ENCODE peak calls at places on chromosomes 6 and 20, in four cellular contexts. G, S, T and C are unnamed samples.

GRCh38 chr20:46708172-46708860 is 1.1 kb upstream of the SLC2A10 start:
- DNase-seq in G (no peak), S (no peak), T (no peak), C (no peak)

GRCh38 chr6:28985396-28986164 is 19.5 kb downstream of the ZNF311 start:
- DNase-seq in G (peak; percentile 92), S (peak; percentile 97), T (peak; percentile 95), C (peak; percentile 97)

GRCh38 chr6:44446626-44447297 is 59.3 kb downstream of the CDC5L start:
- DNase-seq in G (no peak), S (peak; percentile 80), T (no peak), C (no peak)

GRCh38 chr6:145929037-145929633 is 35.0 kb downstream of the SHPRH start:
- DNase-seq in G (peak; percentile 7), S (peak; percentile 67), T (no peak), C (no peak)

GRCh38 chr6:146650799-146651481 is 52.2 kb downstream of the ADGB start:
- DNase-seq in G (no peak), S (no peak), T (no peak), C (peak; percentile 2)

GRCh38 chr6:73727114-73727513 is 31.1 kb downstream of the CD109 start:
- DNase-seq in G (no peak), S (no peak), T (no peak), C (no peak)

GRCh38 chr6:5513393-5513792 is 252.1 kb downstream of the FARS2 start:
- DNase-seq in G (no peak), S (no peak), T (no peak), C (no peak)

GRCh38 chr6:102387351-102388033 is 994.0 kb downstream of the GRIK2 start:
- DNase-seq in G (no peak), S (no peak), T (no peak), C (no peak)

GRCh38 chr20:6122873-6123649 is at the start of gene FERMT1:
- DNase-seq in G (peak; percentile 78), S (peak; percentile 66), T (peak; percentile 60), C (peak; percentile 45)

DNA sequence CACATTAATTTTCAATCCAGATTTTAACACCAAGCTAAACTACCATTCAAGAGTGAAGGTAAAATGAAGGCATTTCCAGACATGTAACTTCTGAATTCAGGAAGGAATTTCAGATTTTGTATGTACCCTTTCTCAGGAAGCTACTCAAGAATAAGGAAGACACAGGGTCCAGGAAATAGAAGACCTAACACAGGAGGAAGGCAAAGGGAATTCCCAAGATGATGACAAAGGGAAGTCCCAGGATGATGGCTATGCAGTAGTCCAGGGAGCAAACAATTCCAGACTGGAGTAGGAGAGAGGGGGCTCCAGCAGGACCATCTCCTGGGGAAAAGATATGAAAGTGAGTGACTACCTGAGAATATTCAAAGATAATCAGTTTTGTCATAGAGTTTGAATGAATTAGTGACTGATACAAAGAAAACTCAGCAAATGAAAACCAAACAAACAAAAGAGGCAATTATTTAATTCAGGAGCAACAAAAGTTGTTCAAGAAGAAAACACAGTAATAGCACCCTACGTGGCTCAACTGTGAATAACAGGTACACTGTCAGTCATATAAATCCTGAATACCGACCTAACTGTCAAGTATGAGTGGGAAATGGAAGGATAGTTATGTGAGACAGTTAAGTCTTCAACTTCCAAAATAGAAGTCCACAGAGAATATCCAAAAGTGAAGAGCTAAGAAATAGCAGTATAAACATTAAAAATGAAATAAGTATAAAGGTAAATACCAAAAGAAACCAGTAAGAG is 4.0 kb downstream of the RNF24 start:
- DNase-seq in G (no peak), S (no peak), T (no peak), C (no peak)
- TF ChIP-seq CTCF in G (peak; percentile 7), S (no peak), T (no peak), C (no peak)

GRCh38 chr6:90385914-90386313 is 89.3 kb upstream of the BACH2 start:
- DNase-seq in G (no peak), S (no peak), T (no peak), C (no peak)
- H3K4me3 ChIP-seq in G (no peak overlapping the region), S (no peak overlapping the region), T (no peak overlapping the region), C (no peak overlapping the region)

GRCh38 chr6:33162471-33162870 is 29.8 kb downstream of the COL11A2 start:
- DNase-seq in G (no peak), S (no peak), T (no peak), C (no peak)
- TF ChIP-seq CTCF in G (no peak), S (no peak), T (no peak), C (no peak)

DNA sequence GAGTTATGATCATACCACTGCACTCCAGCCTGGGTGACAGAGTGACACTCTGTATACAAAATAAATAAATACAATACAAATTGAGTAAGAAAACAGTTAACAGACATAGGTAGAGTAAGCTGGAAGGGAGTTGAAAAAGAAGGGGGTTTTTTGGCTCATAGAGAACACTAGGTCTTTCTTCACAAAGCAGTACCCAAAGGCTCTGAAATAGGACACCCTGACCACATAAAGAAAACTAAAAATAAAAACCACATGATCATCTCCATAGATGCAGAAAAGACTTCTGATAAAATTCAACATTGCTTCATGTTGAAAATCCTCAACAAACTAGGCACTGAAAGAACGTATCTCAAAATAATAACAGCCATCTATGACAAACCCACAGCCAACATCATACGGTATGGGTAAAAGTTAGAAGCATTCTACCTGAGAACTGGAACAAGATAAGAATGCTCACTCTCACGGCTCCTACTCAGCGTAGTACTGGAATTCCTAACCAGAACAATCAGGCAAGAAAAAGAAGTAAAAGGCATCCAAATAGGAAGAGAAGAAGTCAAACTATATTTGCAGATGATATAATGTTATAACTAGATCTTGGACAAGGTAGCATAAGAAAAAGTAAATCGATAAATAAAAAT is 48.6 kb downstream of the TOMM6 start:
- DNase-seq in G (no peak), S (peak; percentile 50), T (no peak), C (no peak)
- H3K4me3 ChIP-seq in G (no peak overlapping the region), S (no peak overlapping the region), T (no peak overlapping the region), C (no peak overlapping the region)

GRCh38 chr6:170314983-170315382 is 8.4 kb downstream of the FAM120B start:
- DNase-seq in G (no peak), S (no peak), T (no peak), C (no peak)
- TF ChIP-seq CTCF in G (no peak), S (no peak), T (no peak), C (no peak)

GRCh38 chr6:10383312-10384063 is 31.4 kb downstream of the TFAP2A start:
- DNase-seq in G (peak; percentile 13), S (no peak), T (no peak), C (no peak)

GRCh38 chr6:10384333-10384718 is 30.5 kb downstream of the TFAP2A start:
- DNase-seq in G (no peak), S (no peak), T (no peak), C (no peak)

GRCh38 chr6:10382728-10383127 is 32.1 kb downstream of the TFAP2A start:
- DNase-seq in G (no peak), S (no peak), T (no peak), C (no peak)

GRCh38 chr6:10384719-10385511 is 30.0 kb downstream of the TFAP2A start:
- DNase-seq in G (no peak), S (no peak), T (no peak), C (no peak)

DNA sequence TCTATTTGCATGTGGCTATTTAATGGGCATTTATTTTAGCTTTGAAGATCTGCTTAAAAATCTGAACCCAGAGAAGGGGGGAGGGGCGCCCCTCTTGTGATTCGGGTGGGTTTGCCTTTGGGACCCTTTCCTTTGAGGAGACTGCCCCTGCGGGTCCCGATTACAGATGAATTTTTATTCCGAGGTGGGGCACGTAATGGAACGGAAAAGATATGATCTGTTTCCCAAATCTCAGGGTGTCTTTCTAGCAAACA is 30.9 kb downstream of the TFAP2A start:
- DNase-seq in G (no peak), S (no peak), T (no peak), C (no peak)
- H3K4me3 ChIP-seq in G (no peak overlapping the region), S (no peak overlapping the region), T (peak overlapping the region; percentile 15), C (no peak overlapping the region)